ENCODE peak calls at places on chromosomes 1 and 21, in seven cellular contexts. H is K562, W is endothelial cell of umbilical vein, R is transverse colon, G is sigmoid colon, V is HCT116, I is prostate gland. O is an unnamed sample. For H3K4me1, the result is how much of the 10 kb centered on the place peaks cover.

GRCh38 chr1:212918751-212919150 is 31.6 kb upstream of the VASH2 start:
- DNase-seq in H (no peak), W (no peak), R (no peak), G (no peak), V (no peak), I (no peak), O (no peak)

GRCh38 chr1:114094303-114094663 is 59.4 kb downstream of the SYT6 start:
- DNase-seq in H (no peak), W (no peak), R (no peak), G (no peak), V (no peak), I (no peak), O (no peak)

GRCh38 chr21:33262921-33263320 is 3.2 kb upstream of the IL10RB start:
- DNase-seq in H (no peak), W (no peak), R (no peak), G (no peak), V (no peak), I (no peak), O (no peak)

GRCh38 chr1:32394890-32395415 is 712 bp upstream of the BSDC1 start:
- DNase-seq in H (no peak), W (no peak), R (no peak), G (no peak), V (no peak), I (no peak), O (no peak)

GRCh38 chr1:21270086-21270689 is 20.1 kb downstream of the ECE1 start:
- DNase-seq in H (peak), W (peak), R (peak), G (peak), V (peak), I (no peak), O (peak)

GRCh38 chr1:19110266-19110927 is 99.7 kb downstream of the UBR4 start:
- DNase-seq in H (no peak), W (no peak), R (no peak), G (no peak), V (no peak), I (no peak), O (no peak)

GRCh38 chr1:161069731-161070270 is at the start of gene ARHGAP30:
- DNase-seq in H (no peak), W (no peak), R (peak), G (peak), V (no peak), I (no peak), O (peak)

GRCh38 chr1:226875641-226876295 is 5.4 kb downstream of the PSEN2 start:
- DNase-seq in H (peak), W (no peak), R (peak), G (no peak), V (peak), I (no peak), O (peak)

GRCh38 chr21:44789880-44790279 is 11.7 kb downstream of the UBE2G2 start:
- DNase-seq in H (no peak), W (no peak), R (no peak), G (no peak), V (no peak), I (no peak), O (no peak)

GRCh38 chr1:206695751-206696150 is 11.0 kb downstream of the MAPKAPK2 start:
- DNase-seq in H (no peak), W (no peak), R (no peak), G (peak), V (no peak), I (no peak), O (no peak)

GRCh38 chr1:111275079-111275478 is 15.6 kb upstream of the CHIA start:
- DNase-seq in H (no peak), W (no peak), R (peak), G (peak), V (no peak), I (no peak), O (no peak)

GRCh38 chr1:113101588-113101987 is 28.6 kb downstream of the LRIG2 start:
- DNase-seq in H (no peak), W (no peak), R (no peak), G (no peak), V (no peak), I (no peak), O (no peak)

GRCh38 chr1:195376190-195376589 is 1232.0 kb downstream of the KCNT2 start:
- DNase-seq in H (no peak), W (no peak), R (no peak), G (no peak), V (peak), I (no peak), O (no peak)

GRCh38 chr1:58968360-58968952 is 184.6 kb upstream of the JUN start:
- DNase-seq in H (peak), W (peak), R (peak), G (peak), V (no peak), I (peak), O (peak)

GRCh38 chr1:63190171-63190570 is 132.2 kb upstream of the FOXD3 start:
- DNase-seq in H (no peak), W (no peak), R (no peak), G (no peak), V (no peak), I (no peak), O (no peak)

GRCh38 chr1:63189677-63190076 is 132.7 kb upstream of the FOXD3 start:
- DNase-seq in H (no peak), W (no peak), R (no peak), G (no peak), V (peak), I (no peak), O (no peak)
- TF ChIP-seq POLR2A in H (no peak), W (no peak), R (no peak), G (no peak), V (no peak), I (no peak), O (no peak)

DNA sequence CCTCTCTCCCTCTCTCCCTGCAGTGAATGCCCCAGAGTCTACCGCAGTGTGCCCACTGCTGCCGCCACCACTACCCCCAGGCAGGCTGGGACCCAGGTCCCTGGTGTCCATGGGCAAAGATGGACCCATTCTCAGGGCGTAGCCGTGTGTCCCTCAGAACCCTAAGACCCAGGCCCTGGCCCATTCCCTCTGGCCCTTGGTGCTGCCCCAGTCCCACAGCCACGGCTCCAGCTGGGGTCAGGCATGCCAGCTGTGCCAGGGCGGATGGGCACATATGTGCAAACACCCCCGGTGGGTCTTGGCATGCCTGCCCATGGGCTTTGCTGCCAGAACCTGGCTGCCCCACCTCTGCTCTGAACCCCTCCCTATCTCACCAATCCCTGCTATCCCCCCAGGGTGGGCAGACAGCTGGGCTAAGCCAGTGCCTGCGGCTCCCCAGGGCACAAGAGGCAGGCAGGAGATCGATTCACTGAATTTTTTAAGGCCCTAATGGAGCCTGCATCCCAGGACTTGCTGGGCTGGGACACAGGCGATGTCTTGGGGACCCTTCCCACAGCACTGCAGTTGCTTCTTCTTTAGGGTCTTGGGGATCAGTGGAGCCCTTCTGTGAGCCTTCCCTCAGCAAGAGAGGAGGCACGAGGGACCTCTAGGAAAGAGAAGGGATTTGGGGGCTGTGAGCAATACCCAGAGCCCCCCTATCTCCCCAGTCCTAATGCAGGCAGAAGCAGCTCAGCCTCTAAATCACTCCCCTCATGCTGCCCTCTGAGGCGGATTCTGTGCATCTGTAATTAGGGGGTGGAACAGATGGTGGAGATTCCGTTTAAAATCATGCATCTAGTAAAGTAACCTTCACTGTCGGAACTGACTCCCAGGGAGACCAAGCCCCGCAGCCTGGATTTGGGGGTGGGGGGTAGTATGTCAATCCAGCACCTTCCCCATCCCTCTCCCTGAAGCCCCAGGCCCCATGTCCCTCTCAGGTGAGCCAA is 10.3 kb downstream of the AHDC1 start:
- DNase-seq in H (no peak), W (no peak), R (no peak), G (no peak), V (no peak), I (no peak), O (no peak)
- H3K4me1 ChIP-seq in H (under half), W (under half), R (half or more), G (half or more), V (under half), I (under half), O (half or more)

DNA sequence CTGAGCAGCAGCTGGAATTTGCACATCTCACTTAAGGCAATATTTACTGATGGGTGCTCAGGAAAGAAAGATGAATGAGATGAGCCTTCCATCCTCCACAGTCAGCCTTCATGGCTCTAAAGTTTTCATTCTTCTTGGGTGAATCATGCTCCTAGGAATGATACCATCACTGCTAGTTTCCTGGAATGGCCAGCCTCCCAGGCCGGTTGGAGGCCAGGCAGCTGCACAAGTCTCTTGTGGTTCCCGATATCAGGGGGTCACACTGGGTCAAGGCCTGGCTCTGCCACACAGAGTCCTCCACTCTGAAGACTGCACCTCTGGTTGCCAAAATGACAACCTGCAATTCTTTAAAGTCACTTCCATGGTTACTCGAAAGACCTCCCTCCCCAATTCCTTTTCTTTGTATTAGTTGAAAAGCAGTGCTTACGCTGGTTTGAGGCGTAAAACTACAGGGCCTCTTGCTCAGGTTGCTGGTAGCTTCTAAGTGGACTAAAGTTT is 46.2 kb upstream of the PALMD start:
- DNase-seq in H (peak), W (peak), R (no peak), G (no peak), V (peak), I (no peak), O (no peak)
- TF ChIP-seq POLR2AphosphoS5 in H (peak), W (peak), R (no peak), G (no peak), V (no peak), I (no peak), O (no peak)

GRCh38 chr1:53946252-53947171 is at the start of gene LRRC42:
- DNase-seq in H (peak), W (no peak), R (no peak), G (no peak), V (no peak), I (no peak), O (no peak)
- TF ChIP-seq POLR2A in H (no peak), W (no peak), R (peak), G (no peak), V (no peak), I (peak), O (no peak)

O was measured in stomach.